ENCODE peak calls at places on chromosome 4, in six cellular contexts. G is stomach, X is breast epithelium, V is K562, R is tibial nerve, A is HepG2. S is an unnamed sample.
A peak's percentile ranks its signal among the peaks of the same experiment; 100 is the strongest.

GRCh38 chr4:139761461-139761860 is 95.8 kb downstream of the MGST2 start:
- DNase-seq in A (peak; percentile 82), R (no peak), G (no peak), X (no peak), V (peak; percentile 37), S (no peak)

GRCh38 chr4:139942284-139942683 is 211.7 kb downstream of the MAML3 start:
- DNase-seq in G (no peak), V (peak; percentile 1), X (no peak), R (no peak), A (no peak), S (no peak)

GRCh38 chr4:13641084-13641483 is 13.6 kb upstream of the BOD1L1 start:
- DNase-seq in R (no peak), V (no peak), A (no peak), X (no peak), G (no peak), S (no peak)

GRCh38 chr4:113141901-113142346 is 92.5 kb downstream of the ANK2 start:
- DNase-seq in G (no peak), X (no peak), V (no peak), R (no peak), A (peak; percentile 98), S (no peak)

GRCh38 chr4:150570862-150571261 is 11.1 kb upstream of the MAB21L2 start:
- DNase-seq in X (no peak), V (peak; percentile 65), A (no peak), R (no peak), G (no peak), S (no peak)

GRCh38 chr4:14168919-14169318 is 541.4 kb upstream of the BOD1L1 start:
- DNase-seq in R (peak; percentile 49), V (no peak), G (peak; percentile 76), X (no peak), A (no peak), S (peak; percentile 14)

GRCh38 chr4:112927544-112927943 is 121.9 kb upstream of the ANK2 start:
- DNase-seq in G (no peak), R (no peak), A (no peak), V (no peak), X (no peak), S (no peak)

GRCh38 chr4:84971319-84971932 is 4.9 kb upstream of the WDFY3 start:
- DNase-seq in A (peak; percentile 53), V (peak; percentile 46), X (no peak), G (no peak), R (no peak), S (no peak)

GRCh38 chr4:167581449-167581965 is 347.2 kb upstream of the SPOCK3 start:
- DNase-seq in G (no peak), A (no peak), X (no peak), R (no peak), V (no peak), S (no peak)

GRCh38 chr4:188934320-188934975 is 795.2 kb downstream of the TRIML1 start:
- DNase-seq in G (no peak), X (no peak), V (no peak), R (no peak), A (no peak), S (no peak)

GRCh38 chr4:150462743-150463142 is 119.2 kb upstream of the MAB21L2 start:
- DNase-seq in X (no peak), A (peak; percentile 14), V (no peak), G (no peak), R (no peak), S (no peak)

GRCh38 chr4:89737888-89738287 is 99.1 kb downstream of the SNCA start:
- DNase-seq in A (no peak), R (no peak), X (no peak), G (no peak), V (no peak), S (peak; percentile 49)

GRCh38 chr4:81781824-81782223 is 310.1 kb upstream of the RASGEF1B start:
- DNase-seq in G (no peak), V (no peak), X (no peak), A (no peak), R (no peak), S (no peak)

GRCh38 chr4:155403886-155404285 is 27.1 kb upstream of the MAP9 start:
- DNase-seq in V (no peak), X (no peak), G (no peak), A (no peak), R (no peak), S (no peak)

DNA sequence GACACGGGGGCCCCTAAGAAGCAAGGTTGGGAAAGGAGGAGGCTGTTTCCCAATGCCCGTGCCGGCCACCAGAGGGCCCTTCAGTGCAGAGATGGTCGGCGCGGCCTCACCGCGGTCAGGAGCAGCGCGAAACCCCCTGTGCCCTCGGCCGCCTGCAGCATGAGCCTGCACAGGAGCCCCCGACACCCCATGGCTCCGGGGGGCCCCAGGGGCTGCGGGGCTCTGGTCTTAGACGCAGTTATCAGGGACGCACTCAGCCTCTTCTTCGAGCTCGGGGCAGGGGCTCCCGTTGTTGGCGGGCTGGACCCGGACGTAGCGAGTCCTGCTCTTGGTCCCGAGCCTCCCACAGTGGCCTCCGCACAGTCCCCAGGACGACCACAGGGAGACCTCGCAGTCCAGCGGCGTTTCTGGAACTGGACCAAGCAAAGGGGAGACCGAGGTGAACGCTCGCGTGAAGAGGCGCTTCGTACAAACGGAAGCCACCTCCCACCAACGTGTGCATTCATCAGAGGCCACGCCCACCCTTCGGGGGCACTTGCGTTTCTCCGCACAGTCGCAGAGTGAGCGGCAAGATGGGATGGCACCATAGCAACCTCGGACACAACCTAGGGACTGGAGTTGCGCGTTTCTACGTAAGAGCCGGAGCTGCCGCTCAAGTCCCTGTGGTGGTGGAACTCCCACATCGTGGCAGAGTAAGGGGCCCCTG is 5.0 kb downstream of the SPON2 start:
- DNase-seq in G (peak; percentile 83), V (peak; percentile 91), A (peak; percentile 24), X (peak; percentile 69), R (peak; percentile 79), S (peak; percentile 86)
- TF ChIP-seq POLR2A in G (no peak), V (no peak), A (no peak), X (no peak), R (peak; percentile 9), S (no peak)

DNA sequence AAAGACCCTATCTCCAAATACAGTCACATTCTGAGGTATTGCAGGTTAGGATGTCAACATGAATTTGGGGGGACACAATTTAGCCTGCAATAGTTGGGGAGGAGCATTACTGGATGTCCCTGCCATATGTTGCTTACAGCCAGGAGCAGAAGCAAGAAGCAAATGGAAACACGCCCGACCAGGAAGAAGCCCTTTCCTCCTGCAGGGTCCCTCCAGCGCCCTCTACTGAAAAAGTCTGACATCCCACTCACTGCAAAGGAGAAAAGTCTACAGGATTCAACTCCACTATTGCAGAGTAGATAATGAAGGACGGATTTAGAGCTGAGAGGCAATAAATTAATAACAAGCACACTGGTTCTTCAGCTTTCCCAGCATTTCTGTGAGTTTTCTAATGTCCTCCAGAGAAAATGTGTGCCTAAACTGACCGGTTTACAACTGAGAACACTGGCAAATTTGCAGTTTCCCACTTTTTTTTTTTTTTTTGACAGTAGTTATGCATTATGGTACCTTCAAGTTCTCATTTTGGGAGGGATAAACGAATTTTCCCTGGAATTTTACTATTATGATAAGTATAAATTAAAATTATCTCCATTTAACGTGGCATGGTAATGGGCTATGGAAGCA is 31.7 kb downstream of the COQ2 start:
- DNase-seq in G (peak; percentile 79), V (peak; percentile 80), R (peak; percentile 65), X (no peak), A (peak; percentile 55), S (peak; percentile 33)
- TF ChIP-seq CTCF in G (no peak), V (peak; percentile 84), R (peak; percentile 44), X (peak; percentile 27), A (peak; percentile 82), S (peak; percentile 24)

GRCh38 chr4:169252339-169253086 is 18.2 kb downstream of the SH3RF1 start:
- DNase-seq in X (no peak), G (no peak), V (no peak), A (no peak), R (no peak), S (no peak)

GRCh38 chr4:169251291-169252235 is 19.2 kb downstream of the SH3RF1 start:
- DNase-seq in V (no peak), X (no peak), R (no peak), A (peak; percentile 82), G (no peak), S (no peak)

GRCh38 chr4:169253904-169254303 is 16.9 kb downstream of the SH3RF1 start:
- DNase-seq in X (no peak), R (no peak), G (no peak), V (no peak), A (no peak), S (no peak)

GRCh38 chr4:169254546-169254983 is 16.2 kb downstream of the SH3RF1 start:
- DNase-seq in G (no peak), V (no peak), R (peak; percentile 52), X (no peak), A (peak; percentile 67), S (no peak)

DNA sequence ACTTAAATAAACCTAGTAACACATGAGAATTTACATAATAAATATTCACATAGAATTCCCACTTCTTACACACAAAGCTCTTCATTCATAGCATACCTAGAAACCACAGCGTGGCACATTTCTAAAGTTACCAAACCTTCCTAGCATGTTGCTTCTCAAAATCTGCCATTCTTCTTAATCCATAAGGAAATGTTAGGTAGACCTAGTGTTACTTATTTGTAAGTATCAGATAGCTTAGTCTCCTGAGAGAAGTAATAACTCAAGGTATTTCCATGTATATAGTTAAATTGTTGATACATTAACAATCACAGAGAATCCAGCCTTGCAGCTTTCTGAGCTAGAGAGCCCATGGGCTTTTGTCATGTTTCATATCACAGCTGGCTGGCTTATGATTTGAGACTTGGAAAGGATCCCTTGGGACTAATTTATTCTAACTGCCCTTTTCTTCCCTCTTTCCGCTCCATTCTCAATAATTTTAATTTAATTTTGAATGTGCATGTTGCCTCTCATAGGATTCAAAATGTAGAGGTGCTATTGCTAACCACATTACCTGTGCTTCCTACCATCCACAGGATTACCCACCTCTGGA is 17.6 kb downstream of the SH3RF1 start:
- DNase-seq in A (no peak), X (no peak), G (no peak), R (no peak), V (no peak), S (no peak)
- H3K27ac ChIP-seq in A (peak overlapping the region; percentile 0), X (peak overlapping the region; percentile 73), G (peak overlapping the region; percentile 88), R (peak overlapping the region; percentile 8), V (no peak overlapping the region), S (no peak overlapping the region)

GRCh38 chr4:121195649-121196048 is 31.5 kb upstream of the TNIP3 start:
- DNase-seq in G (no peak), V (no peak), A (no peak), X (no peak), R (no peak), S (no peak)

GRCh38 chr4:121198261-121198660 is 34.1 kb upstream of the TNIP3 start:
- DNase-seq in R (no peak), V (no peak), X (no peak), A (no peak), G (no peak), S (no peak)

GRCh38 chr4:121200795-121201472 is 36.8 kb upstream of the TNIP3 start:
- DNase-seq in X (no peak), V (no peak), R (no peak), G (no peak), A (no peak), S (no peak)

DNA sequence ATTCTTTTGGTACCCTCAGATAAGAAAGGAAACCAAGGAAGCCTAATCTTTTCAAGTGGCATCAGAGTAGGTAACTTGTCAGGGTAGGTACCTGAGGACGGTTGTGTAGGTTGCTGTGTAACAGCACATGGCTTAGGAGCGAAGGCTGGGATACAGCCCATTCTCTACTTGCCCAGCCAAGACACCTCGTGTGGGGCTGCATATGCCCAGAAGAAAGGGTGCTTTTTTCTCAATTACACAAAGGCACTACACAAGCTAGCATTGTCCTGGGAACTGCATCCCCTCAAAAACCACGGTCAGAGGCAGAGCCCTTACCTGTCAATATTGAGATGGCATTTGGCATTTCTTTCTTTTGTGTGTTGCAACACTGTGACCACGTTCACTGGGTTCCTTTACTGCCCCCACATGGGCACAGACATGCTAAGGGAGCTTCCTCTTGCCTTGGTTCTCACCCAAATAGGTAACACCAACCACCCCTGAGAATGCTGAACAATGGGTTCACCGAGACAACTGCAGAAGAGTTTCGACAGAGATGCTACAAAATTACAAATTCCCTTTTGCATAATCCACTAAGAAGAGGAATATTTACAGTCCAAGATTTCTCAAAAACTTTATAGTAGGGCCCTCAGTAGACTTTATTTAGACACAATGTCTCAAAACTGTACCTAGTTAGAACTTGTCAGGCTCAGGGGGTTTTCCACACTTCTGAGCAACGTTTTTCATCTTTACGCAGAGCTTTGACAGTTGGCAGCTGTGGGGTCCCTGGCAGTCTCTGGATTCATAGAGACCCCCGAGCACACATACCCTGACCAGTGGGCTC is 35.8 kb upstream of the TNIP3 start:
- DNase-seq in V (no peak), X (no peak), R (no peak), G (no peak), A (no peak), S (no peak)
- TF ChIP-seq POLR2A in V (no peak), X (no peak), R (no peak), G (no peak), A (no peak), S (no peak)